ENCODE peak calls at places on chromosomes 5 and 9, in five cellular contexts. X is AG04450, B is ELR, Y is DMS 273 treated with DMSO at 0.1 percent for 48 hours, E is colonic mucosa. U is an unnamed sample.

GRCh38 chr9:32502459-32502858 is 23.5 kb downstream of the RIGI start:
- DNase-seq in X (no peak), E (no peak), Y (no peak), B (peak; percentile 97), U (no peak)

GRCh38 chr9:113682297-113682771 is 193.8 kb upstream of the ZNF618 start:
- DNase-seq in E (peak; percentile 75), B (peak; percentile 93), X (peak; percentile 76), Y (peak; percentile 12), U (peak; percentile 72)

GRCh38 chr5:176508603-176509002 is 28.6 kb downstream of the RNF44 start:
- DNase-seq in Y (no peak), X (no peak), E (no peak), B (no peak), U (no peak)

GRCh38 chr5:139251281-139251687 is 42.3 kb upstream of the MATR3 start:
- DNase-seq in E (peak; percentile 58), B (peak; percentile 9), X (no peak), Y (no peak), U (no peak)

GRCh38 chr5:54002183-54002770 is 308.1 kb downstream of the ARL15 start:
- DNase-seq in B (no peak), X (no peak), Y (no peak), E (no peak), U (no peak)

GRCh38 chr5:122030251-122030650 is 47.8 kb downstream of the LOX start:
- DNase-seq in X (no peak), B (no peak), Y (no peak), E (no peak), U (no peak)

GRCh38 chr5:109136906-109137305 is 272.9 kb downstream of the PJA2 start:
- DNase-seq in B (no peak), X (peak; percentile 18), Y (no peak), E (no peak), U (no peak)

GRCh38 chr5:81852277-81853004 is 101.5 kb upstream of the SSBP2 start:
- DNase-seq in X (peak; percentile 29), E (peak; percentile 22), Y (peak; percentile 78), B (no peak), U (peak; percentile 36)